ENCODE peak calls at places on chromosomes 6 and 20, in eight cellular contexts. One of them, this sample, is unnamed.

GRCh38 chr6:168318090-168318489 is 1.5 kb downstream of the DACT2 start:
- DNase-seq in body of pancreas: no peak
- DNase-seq in left ventricle myocardium inferior: no peak
- DNase-seq in tibial artery: no peak
- DNase-seq in CD8-positive, alpha-beta T cell: no peak
- DNase-seq in cardiac muscle cell: no peak
- DNase-seq in adrenal gland: no peak
- DNase-seq in nephron progenitor cell: no peak
- DNase-seq in this sample: no peak

GRCh38 chr6:113596907-113597583 is 260.1 kb upstream of the MARCKS start:
- DNase-seq in left ventricle myocardium inferior: no peak
- DNase-seq in body of pancreas: peak; percentile 62
- DNase-seq in adrenal gland: no peak
- DNase-seq in cardiac muscle cell: peak; percentile 33
- DNase-seq in CD8-positive, alpha-beta T cell: no peak
- DNase-seq in nephron progenitor cell: peak; percentile 15
- DNase-seq in tibial artery: no peak
- DNase-seq in this sample: no peak

GRCh38 chr20:45918182-45918737 is 6.3 kb upstream of the PLTP start:
- DNase-seq in cardiac muscle cell: peak; percentile 75
- DNase-seq in body of pancreas: no peak
- DNase-seq in adrenal gland: no peak
- DNase-seq in nephron progenitor cell: no peak
- DNase-seq in left ventricle myocardium inferior: peak; percentile 41
- DNase-seq in CD8-positive, alpha-beta T cell: no peak
- DNase-seq in tibial artery: no peak
- DNase-seq in this sample: no peak

GRCh38 chr20:45621593-45621992 is 7.9 kb upstream of the WFDC10A start:
- DNase-seq in cardiac muscle cell: no peak
- DNase-seq in left ventricle myocardium inferior: no peak
- DNase-seq in nephron progenitor cell: no peak
- DNase-seq in body of pancreas: peak; percentile 25
- DNase-seq in tibial artery: no peak
- DNase-seq in CD8-positive, alpha-beta T cell: no peak
- DNase-seq in adrenal gland: no peak
- DNase-seq in this sample: no peak

GRCh38 chr20:25136643-25137559 is 55.0 kb upstream of the VSX1 start:
- DNase-seq in body of pancreas: peak; percentile 78
- DNase-seq in nephron progenitor cell: no peak
- DNase-seq in adrenal gland: peak; percentile 54
- DNase-seq in tibial artery: peak; percentile 83
- DNase-seq in left ventricle myocardium inferior: peak; percentile 65
- DNase-seq in CD8-positive, alpha-beta T cell: no peak
- DNase-seq in cardiac muscle cell: peak; percentile 94
- DNase-seq in this sample: no peak

GRCh38 chr20:48733296-48733790 is 94.5 kb downstream of the PREX1 start:
- DNase-seq in adrenal gland: no peak
- DNase-seq in CD8-positive, alpha-beta T cell: no peak
- DNase-seq in nephron progenitor cell: no peak
- DNase-seq in left ventricle myocardium inferior: no peak
- DNase-seq in cardiac muscle cell: peak; percentile 22
- DNase-seq in tibial artery: no peak
- DNase-seq in body of pancreas: no peak
- DNase-seq in this sample: no peak

GRCh38 chr20:34377072-34377847 is 14.2 kb downstream of the ITCH start:
- DNase-seq in body of pancreas: no peak
- DNase-seq in CD8-positive, alpha-beta T cell: no peak
- DNase-seq in adrenal gland: no peak
- DNase-seq in nephron progenitor cell: no peak
- DNase-seq in tibial artery: no peak
- DNase-seq in left ventricle myocardium inferior: no peak
- DNase-seq in cardiac muscle cell: no peak
- DNase-seq in this sample: peak; percentile 21

GRCh38 chr6:19121516-19121915 is 715.7 kb upstream of the ID4 start:
- DNase-seq in cardiac muscle cell: no peak
- DNase-seq in adrenal gland: no peak
- DNase-seq in left ventricle myocardium inferior: no peak
- DNase-seq in CD8-positive, alpha-beta T cell: no peak
- DNase-seq in body of pancreas: no peak
- DNase-seq in nephron progenitor cell: no peak
- DNase-seq in tibial artery: no peak
- DNase-seq in this sample: no peak

GRCh38 chr20:36543187-36544133 is 2.1 kb downstream of the MYL9 start:
- DNase-seq in tibial artery: peak; percentile 95
- DNase-seq in cardiac muscle cell: peak; percentile 73
- DNase-seq in body of pancreas: peak; percentile 57
- DNase-seq in adrenal gland: peak; percentile 98
- DNase-seq in left ventricle myocardium inferior: peak; percentile 90
- DNase-seq in CD8-positive, alpha-beta T cell: no peak
- DNase-seq in nephron progenitor cell: no peak
- DNase-seq in this sample: peak; percentile 71

GRCh38 chr20:32089637-32090330 is 19.7 kb upstream of the TM9SF4 start:
- DNase-seq in cardiac muscle cell: no peak
- DNase-seq in body of pancreas: no peak
- DNase-seq in tibial artery: no peak
- DNase-seq in CD8-positive, alpha-beta T cell: no peak
- DNase-seq in adrenal gland: no peak
- DNase-seq in left ventricle myocardium inferior: no peak
- DNase-seq in nephron progenitor cell: no peak
- DNase-seq in this sample: no peak

GRCh38 chr6:107803957-107804356 is 20.2 kb downstream of the SCML4 start:
- DNase-seq in nephron progenitor cell: no peak
- DNase-seq in adrenal gland: no peak
- DNase-seq in cardiac muscle cell: no peak
- DNase-seq in body of pancreas: no peak
- DNase-seq in tibial artery: no peak
- DNase-seq in CD8-positive, alpha-beta T cell: no peak
- DNase-seq in left ventricle myocardium inferior: no peak
- DNase-seq in this sample: no peak
- TF ChIP-seq CTCF in nephron progenitor cell: no peak
- TF ChIP-seq CTCF in adrenal gland: no peak
- TF ChIP-seq CTCF in cardiac muscle cell: no peak
- TF ChIP-seq CTCF in body of pancreas: no peak
- TF ChIP-seq CTCF in tibial artery: no peak
- TF ChIP-seq CTCF in CD8-positive, alpha-beta T cell: no peak
- TF ChIP-seq CTCF in left ventricle myocardium inferior: no peak
- TF ChIP-seq CTCF in this sample: no peak

GRCh38 chr6:90459225-90459758 is 127.6 kb downstream of the MAP3K7 start:
- DNase-seq in CD8-positive, alpha-beta T cell: no peak
- DNase-seq in left ventricle myocardium inferior: no peak
- DNase-seq in body of pancreas: no peak
- DNase-seq in tibial artery: no peak
- DNase-seq in nephron progenitor cell: no peak
- DNase-seq in cardiac muscle cell: no peak
- DNase-seq in adrenal gland: no peak
- DNase-seq in this sample: no peak

GRCh38 chr6:90463359-90463758 is 123.5 kb downstream of the MAP3K7 start:
- DNase-seq in left ventricle myocardium inferior: no peak
- DNase-seq in adrenal gland: no peak
- DNase-seq in cardiac muscle cell: no peak
- DNase-seq in CD8-positive, alpha-beta T cell: peak; percentile 66
- DNase-seq in nephron progenitor cell: no peak
- DNase-seq in body of pancreas: no peak
- DNase-seq in tibial artery: no peak
- DNase-seq in this sample: no peak

GRCh38 chr6:90462102-90462501 is 124.8 kb downstream of the MAP3K7 start:
- DNase-seq in cardiac muscle cell: no peak
- DNase-seq in body of pancreas: no peak
- DNase-seq in nephron progenitor cell: no peak
- DNase-seq in CD8-positive, alpha-beta T cell: no peak
- DNase-seq in left ventricle myocardium inferior: no peak
- DNase-seq in tibial artery: no peak
- DNase-seq in adrenal gland: no peak
- DNase-seq in this sample: no peak

GRCh38 chr6:90460067-90460466 is 126.8 kb downstream of the MAP3K7 start:
- DNase-seq in nephron progenitor cell: no peak
- DNase-seq in left ventricle myocardium inferior: no peak
- DNase-seq in body of pancreas: no peak
- DNase-seq in CD8-positive, alpha-beta T cell: no peak
- DNase-seq in adrenal gland: no peak
- DNase-seq in cardiac muscle cell: no peak
- DNase-seq in tibial artery: no peak
- DNase-seq in this sample: no peak

GRCh38 chr6:90461367-90461766 is 125.5 kb downstream of the MAP3K7 start:
- DNase-seq in cardiac muscle cell: no peak
- DNase-seq in tibial artery: no peak
- DNase-seq in CD8-positive, alpha-beta T cell: no peak
- DNase-seq in body of pancreas: no peak
- DNase-seq in nephron progenitor cell: no peak
- DNase-seq in left ventricle myocardium inferior: no peak
- DNase-seq in adrenal gland: no peak
- DNase-seq in this sample: no peak
- TF ChIP-seq CTCF in cardiac muscle cell: no peak
- TF ChIP-seq CTCF in tibial artery: no peak
- TF ChIP-seq CTCF in CD8-positive, alpha-beta T cell: no peak
- TF ChIP-seq CTCF in body of pancreas: no peak
- TF ChIP-seq CTCF in nephron progenitor cell: no peak
- TF ChIP-seq CTCF in left ventricle myocardium inferior: no peak
- TF ChIP-seq CTCF in adrenal gland: no peak
- TF ChIP-seq CTCF in this sample: no peak

GRCh38 chr6:149493697-149494334 is 9.0 kb upstream of the ZC3H12D start:
- DNase-seq in left ventricle myocardium inferior: no peak
- DNase-seq in body of pancreas: no peak
- DNase-seq in cardiac muscle cell: no peak
- DNase-seq in nephron progenitor cell: no peak
- DNase-seq in adrenal gland: no peak
- DNase-seq in CD8-positive, alpha-beta T cell: no peak
- DNase-seq in tibial artery: no peak
- DNase-seq in this sample: no peak
- TF ChIP-seq CTCF in left ventricle myocardium inferior: no peak
- TF ChIP-seq CTCF in body of pancreas: no peak
- TF ChIP-seq CTCF in cardiac muscle cell: no peak
- TF ChIP-seq CTCF in nephron progenitor cell: no peak
- TF ChIP-seq CTCF in adrenal gland: no peak
- TF ChIP-seq CTCF in CD8-positive, alpha-beta T cell: no peak
- TF ChIP-seq CTCF in tibial artery: no peak
- TF ChIP-seq CTCF in this sample: no peak

GRCh38 chr20:41627001-41627400 is 8.8 kb upstream of the CHD6 start:
- DNase-seq in tibial artery: no peak
- DNase-seq in cardiac muscle cell: no peak
- DNase-seq in adrenal gland: no peak
- DNase-seq in body of pancreas: no peak
- DNase-seq in left ventricle myocardium inferior: no peak
- DNase-seq in nephron progenitor cell: no peak
- DNase-seq in CD8-positive, alpha-beta T cell: no peak
- DNase-seq in this sample: no peak
- TF ChIP-seq CTCF in tibial artery: no peak
- TF ChIP-seq CTCF in cardiac muscle cell: no peak
- TF ChIP-seq CTCF in adrenal gland: no peak
- TF ChIP-seq CTCF in body of pancreas: no peak
- TF ChIP-seq CTCF in left ventricle myocardium inferior: peak; percentile 10
- TF ChIP-seq CTCF in nephron progenitor cell: no peak
- TF ChIP-seq CTCF in CD8-positive, alpha-beta T cell: no peak
- TF ChIP-seq CTCF in this sample: peak; percentile 13

GRCh38 chr6:82251942-82252341 is 4.4 kb upstream of the IBTK start:
- DNase-seq in adrenal gland: no peak
- DNase-seq in cardiac muscle cell: peak; percentile 68
- DNase-seq in CD8-positive, alpha-beta T cell: no peak
- DNase-seq in body of pancreas: no peak
- DNase-seq in left ventricle myocardium inferior: no peak
- DNase-seq in tibial artery: no peak
- DNase-seq in nephron progenitor cell: no peak
- DNase-seq in this sample: no peak

GRCh38 chr6:82259389-82259788 is 11.8 kb upstream of the IBTK start:
- DNase-seq in CD8-positive, alpha-beta T cell: no peak
- DNase-seq in cardiac muscle cell: no peak
- DNase-seq in nephron progenitor cell: no peak
- DNase-seq in adrenal gland: no peak
- DNase-seq in tibial artery: no peak
- DNase-seq in body of pancreas: no peak
- DNase-seq in left ventricle myocardium inferior: no peak
- DNase-seq in this sample: no peak

GRCh38 chr6:82260890-82261732 is 13.6 kb upstream of the IBTK start:
- DNase-seq in cardiac muscle cell: peak; percentile 25
- DNase-seq in body of pancreas: no peak
- DNase-seq in tibial artery: no peak
- DNase-seq in nephron progenitor cell: no peak
- DNase-seq in adrenal gland: no peak
- DNase-seq in left ventricle myocardium inferior: no peak
- DNase-seq in CD8-positive, alpha-beta T cell: no peak
- DNase-seq in this sample: no peak

DNA sequence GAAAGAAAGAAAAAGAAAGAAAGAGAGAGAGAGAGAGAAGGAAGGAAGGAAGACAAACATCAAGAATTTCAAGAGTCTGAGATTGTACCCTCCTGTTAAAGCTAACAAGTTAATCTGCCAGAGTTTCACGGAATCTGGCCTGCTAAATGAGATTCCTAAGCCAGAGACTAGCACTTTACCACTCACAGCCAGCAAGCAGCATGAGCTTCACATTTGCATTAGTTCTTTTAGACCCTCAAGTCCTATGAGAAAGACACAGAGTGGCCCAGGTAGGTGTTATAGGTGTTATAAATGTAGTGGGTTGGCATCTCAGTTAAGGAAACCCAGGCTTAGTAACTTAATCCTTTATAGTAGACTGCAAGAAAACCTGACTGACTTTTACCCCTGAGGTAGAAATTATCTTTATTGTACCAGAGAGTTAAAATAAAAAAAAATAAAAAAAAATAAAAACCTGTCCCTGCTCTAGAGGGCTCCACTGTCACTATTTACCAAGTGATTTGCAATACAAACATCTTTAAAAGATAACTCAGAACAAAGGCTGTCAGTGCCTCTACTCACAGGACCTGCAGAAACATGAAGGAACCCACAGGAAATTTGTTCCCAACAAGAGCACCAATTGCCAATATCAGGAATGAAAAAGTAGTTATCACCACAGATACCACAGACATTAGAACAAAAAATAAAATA is 9.7 kb upstream of the IBTK start:
- DNase-seq in tibial artery: no peak
- DNase-seq in body of pancreas: no peak
- DNase-seq in left ventricle myocardium inferior: no peak
- DNase-seq in nephron progenitor cell: no peak
- DNase-seq in CD8-positive, alpha-beta T cell: no peak
- DNase-seq in cardiac muscle cell: no peak
- DNase-seq in adrenal gland: no peak
- DNase-seq in this sample: no peak
- TF ChIP-seq CTCF in tibial artery: no peak
- TF ChIP-seq CTCF in body of pancreas: no peak
- TF ChIP-seq CTCF in left ventricle myocardium inferior: no peak
- TF ChIP-seq CTCF in nephron progenitor cell: no peak
- TF ChIP-seq CTCF in CD8-positive, alpha-beta T cell: no peak
- TF ChIP-seq CTCF in cardiac muscle cell: peak; percentile 3
- TF ChIP-seq CTCF in adrenal gland: no peak
- TF ChIP-seq CTCF in this sample: peak; percentile 39

DNA sequence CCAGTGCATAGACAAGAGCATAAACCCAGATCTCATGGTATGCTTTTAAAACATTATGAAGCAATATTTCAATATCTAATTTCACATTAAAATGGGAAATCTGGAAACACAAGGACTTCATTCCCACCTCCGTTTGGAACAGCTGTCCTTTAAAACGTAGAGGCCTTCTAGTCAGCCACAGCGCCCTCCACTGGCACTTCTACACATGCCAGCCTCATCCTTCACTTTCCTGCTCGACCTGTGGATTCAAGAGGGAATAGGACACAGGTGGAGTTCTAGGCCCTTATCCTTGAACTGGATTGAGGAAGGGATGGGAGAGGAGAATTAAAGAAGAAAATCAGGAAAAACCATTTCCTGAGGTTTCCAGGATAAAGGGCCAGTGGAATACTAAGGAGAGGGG is 85.6 kb downstream of the LYRM4 start:
- DNase-seq in tibial artery: no peak
- DNase-seq in CD8-positive, alpha-beta T cell: no peak
- DNase-seq in left ventricle myocardium inferior: no peak
- DNase-seq in adrenal gland: no peak
- DNase-seq in cardiac muscle cell: no peak
- DNase-seq in body of pancreas: no peak
- DNase-seq in nephron progenitor cell: peak; percentile 47
- DNase-seq in this sample: no peak
- TF ChIP-seq CTCF in tibial artery: no peak
- TF ChIP-seq CTCF in CD8-positive, alpha-beta T cell: no peak
- TF ChIP-seq CTCF in left ventricle myocardium inferior: peak; percentile 16
- TF ChIP-seq CTCF in adrenal gland: no peak
- TF ChIP-seq CTCF in cardiac muscle cell: peak; percentile 42
- TF ChIP-seq CTCF in body of pancreas: no peak
- TF ChIP-seq CTCF in nephron progenitor cell: peak; percentile 49
- TF ChIP-seq CTCF in this sample: peak; percentile 62